ENCODE peak calls at places on chromosomes 3 and 15, in seven cellular contexts. D, L, M, W, S, X and Z are unnamed samples.

GRCh38 chr15:80154336-80154735 is 1.5 kb downstream of the FAH start:
- DNase-seq in W (no peak), D (no peak), L (peak), X (no peak), M (no peak), S (peak), Z (no peak)

GRCh38 chr3:104385421-104385820 is 981.3 kb upstream of the ALCAM start:
- DNase-seq in S (no peak), X (no peak), M (no peak), L (no peak), D (no peak), W (no peak), Z (no peak)

GRCh38 chr15:73708691-73709090 is 24.5 kb downstream of the CD276 start:
- DNase-seq in X (no peak), M (no peak), L (no peak), D (no peak), S (no peak), W (no peak), Z (no peak)

GRCh38 chr3:103195201-103195600 is 760.4 kb downstream of the ZPLD1 start:
- DNase-seq in W (no peak), X (no peak), S (no peak), M (no peak), L (no peak), D (no peak), Z (no peak)

GRCh38 chr3:188635258-188636038 is 481.5 kb downstream of the LPP start:
- DNase-seq in M (no peak), X (no peak), W (peak), L (peak), S (peak), D (no peak), Z (no peak)

GRCh38 chr3:177451940-177452484 is 254.7 kb upstream of the TBL1XR1 start:
- DNase-seq in L (peak), D (no peak), W (no peak), X (peak), S (peak), M (no peak), Z (no peak)

GRCh38 chr3:59783468-59783988 is 733.7 kb upstream of the CFAP20DC start:
- DNase-seq in S (no peak), D (no peak), L (no peak), M (no peak), W (no peak), X (no peak), Z (no peak)

GRCh38 chr3:174498638-174499037 is 360.5 kb upstream of the NAALADL2 start:
- DNase-seq in L (peak), X (no peak), M (no peak), D (no peak), W (no peak), S (peak), Z (no peak)

GRCh38 chr3:48218537-48218936 is 4.8 kb upstream of the CAMP start:
- DNase-seq in S (no peak), L (no peak), D (no peak), W (no peak), X (no peak), M (no peak), Z (no peak)

GRCh38 chr15:65329991-65330735 is 25.7 kb downstream of the RNU5B-1 start:
- DNase-seq in S (no peak), X (no peak), W (no peak), L (no peak), M (no peak), D (no peak), Z (no peak)

GRCh38 chr15:100043069-100043641 is 298.6 kb downstream of the ADAMTS17 start:
- DNase-seq in D (no peak), L (peak), S (peak), X (peak), M (no peak), W (no peak), Z (no peak)

GRCh38 chr3:15929944-15930571 is 132.3 kb upstream of the ANKRD28 start:
- DNase-seq in M (peak), W (peak), X (no peak), L (no peak), S (no peak), D (no peak), Z (no peak)

GRCh38 chr15:88661766-88662556 is 23.1 kb downstream of the ISG20 start:
- DNase-seq in X (no peak), D (no peak), W (no peak), S (no peak), M (no peak), L (peak), Z (no peak)

GRCh38 chr15:88661041-88661765 is 22.4 kb downstream of the ISG20 start:
- DNase-seq in L (peak), X (no peak), S (no peak), D (no peak), W (no peak), M (no peak), Z (no peak)

GRCh38 chr15:88658972-88659931 is 20.4 kb downstream of the ISG20 start:
- DNase-seq in M (no peak), X (peak), S (no peak), W (no peak), D (no peak), L (peak), Z (peak)

GRCh38 chr15:88664151-88664778 is 25.4 kb downstream of the ISG20 start:
- DNase-seq in S (no peak), D (no peak), X (no peak), L (no peak), W (peak), M (no peak), Z (peak)

GRCh38 chr15:88663216-88663615 is 24.4 kb downstream of the ISG20 start:
- DNase-seq in W (no peak), M (no peak), D (no peak), L (no peak), X (no peak), S (no peak), Z (no peak)
- H3K18ac ChIP-seq in W (no peak), M (no peak), D (no peak), L (no peak), X (no peak), S (no peak), Z (no peak)

GRCh38 chr3:150411106-150411460 is 3.0 kb downstream of the TSC22D2 start:
- DNase-seq in S (no peak), M (no peak), D (no peak), X (no peak), L (no peak), W (no peak), Z (no peak)
- H3K18ac ChIP-seq in S (peak), M (no peak), D (no peak), X (no peak), L (peak), W (no peak), Z (no peak)

GRCh38 chr15:92907229-92907628 is 7.1 kb downstream of the CHD2 start:
- DNase-seq in L (no peak), D (no peak), X (peak), M (no peak), W (no peak), S (no peak), Z (no peak)
- H3K18ac ChIP-seq in L (peak), D (no peak), X (no peak), M (no peak), W (no peak), S (no peak), Z (no peak)

DNA sequence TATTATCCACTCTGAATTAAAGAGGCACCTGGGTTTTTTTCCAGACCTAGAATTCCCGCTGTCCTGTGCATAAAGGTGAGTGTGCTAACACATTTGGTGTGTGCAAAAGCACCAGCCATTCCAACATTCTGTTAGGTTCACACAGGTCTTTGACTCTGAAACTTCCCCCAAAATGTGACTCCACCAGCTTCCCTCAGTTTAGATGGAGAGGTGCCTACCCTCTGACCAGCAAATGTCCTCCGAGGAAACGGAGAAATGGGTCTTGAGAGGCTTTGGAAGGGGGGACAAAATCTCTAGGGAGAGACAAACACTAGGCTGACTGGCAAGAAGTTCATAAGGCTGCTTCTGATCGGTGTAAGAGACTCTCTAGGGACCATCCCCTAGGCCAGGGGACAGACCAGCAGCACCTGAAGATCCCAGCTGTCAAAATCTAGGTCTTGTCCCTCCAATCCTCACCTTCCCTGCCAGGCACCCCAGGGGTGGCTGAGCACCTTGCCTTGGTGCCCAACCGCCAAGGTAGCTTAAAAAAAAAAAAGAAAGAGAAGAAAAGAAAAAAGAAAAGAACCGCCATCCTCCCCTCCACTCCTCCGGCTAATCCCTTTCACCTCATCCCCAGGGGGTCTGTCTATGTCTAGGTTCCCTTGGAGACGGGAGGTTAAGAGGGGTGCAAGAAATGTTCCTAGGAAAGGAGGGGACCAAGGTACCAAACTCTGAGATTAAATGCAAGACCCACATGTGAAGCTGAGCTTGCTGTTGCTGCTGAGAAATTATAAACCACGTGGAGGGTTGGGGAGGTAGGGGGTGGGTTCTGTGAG is 2.0 kb upstream of the MECOM start:
- DNase-seq in S (no peak), D (no peak), W (no peak), L (no peak), M (peak), X (no peak), Z (peak)
- H3K18ac ChIP-seq in S (no peak), D (no peak), W (no peak), L (no peak), M (no peak), X (no peak), Z (no peak)

DNA sequence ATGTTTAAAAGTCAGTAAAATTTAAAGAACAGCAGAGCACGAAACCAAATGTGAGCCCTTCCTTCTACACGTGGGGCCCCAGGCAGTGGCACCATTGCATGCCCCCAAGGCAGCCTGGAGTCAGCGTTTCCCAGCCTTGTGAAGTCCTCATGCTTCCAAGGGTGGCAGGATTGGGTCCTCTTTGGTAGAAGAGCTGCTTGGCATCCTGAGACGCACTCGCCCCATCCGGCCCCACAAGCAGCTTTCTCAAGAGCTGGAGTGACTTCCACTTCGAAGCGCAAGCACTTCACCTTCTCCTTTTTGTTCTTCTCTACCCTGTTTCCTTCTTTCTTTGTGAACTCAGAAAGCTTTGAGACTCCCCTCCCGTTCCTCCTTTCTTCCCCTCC is 34.7 kb downstream of the ZNF710 start:
- DNase-seq in S (no peak), W (no peak), X (no peak), L (no peak), D (no peak), M (no peak), Z (no peak)
- H3K18ac ChIP-seq in S (peak), W (peak), X (peak), L (no peak), D (no peak), M (peak), Z (no peak)

DNA sequence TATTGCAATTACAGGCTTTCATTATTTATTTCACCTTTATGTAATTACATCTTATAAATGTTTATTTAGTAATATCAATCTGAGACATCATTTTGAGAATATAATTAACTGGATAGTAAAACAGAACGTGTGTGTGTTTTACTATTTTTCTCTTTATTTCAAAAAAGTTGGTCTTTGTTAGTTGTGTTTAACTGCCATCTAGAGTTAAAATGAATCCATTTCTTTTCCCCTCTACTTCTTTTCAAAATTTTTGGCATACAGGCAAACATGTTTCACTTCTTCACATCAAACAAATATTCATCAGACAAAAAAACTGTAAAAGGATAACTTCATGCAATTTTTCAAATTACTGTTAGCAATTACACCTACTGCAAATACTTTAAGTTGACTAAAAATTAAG is 61.1 kb downstream of the FEZF2 start:
- DNase-seq in M (no peak), W (no peak), X (no peak), L (no peak), S (no peak), D (no peak), Z (no peak)
- H3K18ac ChIP-seq in M (no peak), W (no peak), X (no peak), L (no peak), S (no peak), D (no peak), Z (no peak)

GRCh38 chr3:80649170-80649569 is 881.4 kb upstream of the ROBO1 start:
- DNase-seq in W (no peak), S (no peak), L (no peak), X (no peak), D (no peak), M (no peak), Z (no peak)

DNA sequence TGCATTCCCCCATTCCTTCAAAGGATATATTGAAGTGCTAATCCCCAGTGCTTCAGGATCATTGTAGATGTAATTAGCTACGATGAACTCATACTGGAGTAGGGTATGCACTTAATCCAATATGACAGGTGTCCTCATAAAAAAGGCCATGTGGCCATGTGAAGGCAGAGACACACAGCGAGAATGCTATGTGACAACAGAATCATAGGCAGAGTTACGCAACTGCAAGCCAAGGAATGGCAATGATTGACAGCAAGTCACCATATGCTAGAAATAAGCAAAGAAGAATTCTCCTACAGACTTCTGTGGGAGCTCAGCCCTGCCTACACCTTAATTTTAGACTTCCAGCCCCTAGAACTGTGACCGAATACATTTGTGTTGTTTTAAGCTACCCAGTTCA is 875.6 kb upstream of the ROBO1 start:
- DNase-seq in M (no peak), L (no peak), S (no peak), X (peak), D (no peak), W (no peak), Z (no peak)
- H3K18ac ChIP-seq in M (no peak), L (no peak), S (no peak), X (no peak), D (no peak), W (no peak), Z (no peak)

GRCh38 chr3:4821975-4822374 is 157.3 kb upstream of the BHLHE40 start:
- DNase-seq in D (no peak), S (no peak), X (no peak), M (no peak), W (no peak), L (no peak), Z (no peak)
- H3K18ac ChIP-seq in D (no peak), S (no peak), X (peak), M (no peak), W (no peak), L (no peak), Z (no peak)

GRCh38 chr3:171018151-171018935 is 8.2 kb downstream of the SLC2A2 start:
- DNase-seq in S (no peak), L (no peak), W (peak), M (no peak), D (peak), X (peak), Z (no peak)

GRCh38 chr3:171011109-171011508 is 15.4 kb downstream of the SLC2A2 start:
- DNase-seq in S (no peak), M (no peak), L (no peak), W (peak), D (no peak), X (peak), Z (no peak)

GRCh38 chr3:171011536-171012336 is 14.8 kb downstream of the SLC2A2 start:
- DNase-seq in X (no peak), D (no peak), S (no peak), M (no peak), L (no peak), W (no peak), Z (no peak)

GRCh38 chr3:171013822-171014748 is 12.4 kb downstream of the SLC2A2 start:
- DNase-seq in W (no peak), S (no peak), D (no peak), L (no peak), M (no peak), X (no peak), Z (no peak)
- H3K18ac ChIP-seq in W (no peak), S (no peak), D (no peak), L (no peak), M (no peak), X (no peak), Z (no peak)

DNA sequence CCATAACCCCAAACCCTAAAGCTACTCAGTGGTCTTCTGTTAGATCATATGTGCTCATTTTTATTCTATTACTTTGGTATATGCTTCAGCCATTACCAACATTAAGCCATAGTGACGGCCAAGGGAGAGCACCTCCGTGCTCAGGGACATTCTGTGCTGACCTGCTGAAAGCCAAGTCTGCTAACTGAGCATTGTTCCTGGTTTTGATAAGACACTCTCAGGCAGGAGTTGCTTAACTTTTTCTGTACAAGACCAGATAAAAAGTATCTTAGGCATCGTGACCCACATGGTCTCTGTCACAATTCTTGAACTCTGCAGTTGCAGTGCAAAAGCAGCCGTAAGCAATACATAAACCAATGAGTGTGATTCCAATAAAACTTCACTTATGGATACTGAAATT is 100.6 kb downstream of the KLHL25 start:
- DNase-seq in M (no peak), D (no peak), S (no peak), L (no peak), W (no peak), X (peak), Z (no peak)
- H3K18ac ChIP-seq in M (no peak), D (no peak), S (no peak), L (no peak), W (no peak), X (no peak), Z (no peak)